ENCODE peak calls at places on chromosomes 12 and 14, in four cellular contexts. Z is lung, V is fibroblast of lung, X is A549. H is an unnamed sample.

GRCh38 chr12:39824505-39825198 is 205.0 kb upstream of the ABCD2 start:
- DNase-seq in Z (no peak), V (peak; percentile 26), X (no peak), H (no peak)

GRCh38 chr12:713281-713875 is 39.0 kb upstream of the WNK1 start:
- DNase-seq in Z (no peak), V (no peak), X (no peak), H (no peak)

GRCh38 chr14:101355284-101355683 is 206.0 kb upstream of the DIO3 start:
- DNase-seq in Z (peak; percentile 2), V (no peak), X (no peak), H (no peak)

GRCh38 chr14:80477388-80478160 is 266.3 kb upstream of the DIO2 start:
- DNase-seq in Z (no peak), V (peak; percentile 37), X (no peak), H (no peak)

GRCh38 chr12:48779869-48780268 is 9.0 kb downstream of the ADCY6 start:
- DNase-seq in Z (no peak), V (peak; percentile 61), X (no peak), H (no peak)

GRCh38 chr14:60249321-60250251 is 565 bp downstream of the PPM1A start:
- DNase-seq in Z (peak; percentile 71), V (peak; percentile 68), X (peak; percentile 63), H (peak; percentile 86)

GRCh38 chr14:89936654-89937185 is 17.8 kb downstream of the EFCAB11 start:
- DNase-seq in Z (no peak), V (no peak), X (no peak), H (no peak)

GRCh38 chr12:65025070-65025469 is 96.0 kb downstream of the WIF1 start:
- DNase-seq in Z (no peak), V (no peak), X (no peak), H (no peak)

GRCh38 chr12:5070090-5070489 is 26.4 kb downstream of the KCNA5 start:
- DNase-seq in Z (no peak), V (no peak), X (no peak), H (no peak)

GRCh38 chr14:61101803-61102548 is 120.9 kb downstream of the SLC38A6 start:
- DNase-seq in Z (no peak), V (peak; percentile 66), X (no peak), H (no peak)

GRCh38 chr12:56792678-56793077 is 29.6 kb downstream of the HSD17B6 start:
- DNase-seq in Z (no peak), V (no peak), X (no peak), H (no peak)

GRCh38 chr12:131381716-131382430 is 329.0 kb upstream of the SFSWAP start:
- DNase-seq in Z (no peak), V (no peak), X (no peak), H (no peak)

GRCh38 chr12:16857456-16857923 is 251.5 kb upstream of the LMO3 start:
- DNase-seq in Z (no peak), V (no peak), X (no peak), H (no peak)

GRCh38 chr14:69666698-69667211 is 55.4 kb downstream of the SUSD6 start:
- DNase-seq in Z (no peak), V (peak; percentile 15), X (peak; percentile 18), H (no peak)

GRCh38 chr14:63323148-63323547 is 4.4 kb upstream of the GPHB5 start:
- DNase-seq in Z (no peak), V (no peak), X (no peak), H (no peak)

GRCh38 chr12:5010130-5010529 is 33.5 kb upstream of the KCNA5 start:
- DNase-seq in Z (no peak), V (no peak), X (no peak), H (no peak)

GRCh38 chr14:32244404-32244803 is 41.3 kb upstream of the RNU6-8 start:
- DNase-seq in Z (no peak), V (peak; percentile 12), X (no peak), H (no peak)

GRCh38 chr14:69876848-69877306 is 2.3 kb upstream of the SMOC1 start:
- DNase-seq in Z (no peak), V (no peak), X (no peak), H (no peak)

GRCh38 chr12:104263580-104264358 is 39.8 kb upstream of the EID3 start:
- DNase-seq in Z (no peak), V (peak; percentile 37), X (no peak), H (no peak)

GRCh38 chr12:113961921-113962710 is 4.0 kb downstream of the RBM19 start:
- DNase-seq in Z (no peak), V (peak; percentile 35), X (no peak), H (no peak)

DNA sequence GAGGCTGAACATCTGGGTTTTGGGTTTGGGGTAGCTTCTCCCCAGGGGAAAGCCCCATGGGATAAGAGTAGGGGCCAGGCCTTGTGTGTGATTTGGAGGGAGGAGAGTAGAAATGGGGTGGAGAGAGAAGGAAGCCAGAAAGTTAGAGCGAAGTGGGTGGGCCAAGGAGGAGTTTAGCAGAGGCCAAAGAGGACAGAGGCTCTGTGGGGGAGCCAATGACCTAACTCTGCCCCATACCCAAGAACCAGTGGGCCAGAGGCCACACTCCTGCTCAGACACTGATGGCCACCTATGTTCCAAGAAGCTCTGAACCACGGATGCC is 9.3 kb downstream of the ZNF385A start:
- DNase-seq in Z (no peak), V (no peak), X (no peak), H (no peak)
- H3K4me1 ChIP-seq in Z (no peaks in the 10 kb centered on the region), V (peaks cover 13% of the 10 kb centered on the region), X (peaks cover 65% of the 10 kb centered on the region), H (no peaks in the 10 kb centered on the region)

GRCh38 chr12:66692170-66692569 is 13.3 kb upstream of the GRIP1 start:
- DNase-seq in Z (no peak), V (no peak), X (no peak), H (no peak)

GRCh38 chr12:66695130-66695529 is 16.3 kb upstream of the GRIP1 start:
- DNase-seq in Z (no peak), V (no peak), X (no peak), H (peak; percentile 57)

GRCh38 chr12:66692986-66693385 is 14.1 kb upstream of the GRIP1 start:
- DNase-seq in Z (no peak), V (no peak), X (no peak), H (no peak)

GRCh38 chr12:66693901-66694513 is 15.1 kb upstream of the GRIP1 start:
- DNase-seq in Z (no peak), V (peak; percentile 78), X (peak; percentile 48), H (no peak)

GRCh38 chr12:66694666-66695065 is 15.8 kb upstream of the GRIP1 start:
- DNase-seq in Z (no peak), V (no peak), X (no peak), H (no peak)
- H3K4me1 ChIP-seq in Z (peaks cover 3% of the 10 kb centered on the region), V (no peaks in the 10 kb centered on the region), X (no peaks in the 10 kb centered on the region), H (no peaks in the 10 kb centered on the region)

DNA sequence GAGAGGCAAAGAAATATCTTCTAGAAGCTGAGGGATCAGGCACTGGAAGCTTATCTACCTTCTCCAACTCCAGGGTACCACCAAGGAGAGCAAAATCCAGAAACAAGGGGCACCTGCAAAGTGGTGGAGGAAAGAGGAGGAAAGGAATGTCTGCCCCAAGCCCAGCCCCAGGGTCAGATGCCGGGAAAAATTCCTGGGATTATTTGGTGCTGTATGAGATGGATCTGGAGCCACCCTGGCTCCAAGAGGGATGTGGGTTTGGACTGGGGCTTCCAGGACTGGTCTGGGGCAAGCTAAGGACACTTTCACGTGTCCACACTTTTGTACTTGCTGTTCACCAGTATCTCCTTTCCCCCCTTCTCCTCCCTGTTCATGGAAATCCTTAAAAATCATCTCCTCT is 69.8 kb downstream of the DPF3 start:
- DNase-seq in Z (no peak), V (no peak), X (no peak), H (no peak)
- H3K4me1 ChIP-seq in Z (peaks cover 17% of the 10 kb centered on the region), V (no peaks in the 10 kb centered on the region), X (no peaks in the 10 kb centered on the region), H (no peaks in the 10 kb centered on the region)

GRCh38 chr12:6352198-6353173 is 10.6 kb upstream of the TNFRSF1A start:
- DNase-seq in Z (no peak), V (no peak), X (no peak), H (no peak)

GRCh38 chr12:6351622-6352021 is 9.7 kb upstream of the TNFRSF1A start:
- DNase-seq in Z (no peak), V (no peak), X (no peak), H (no peak)

GRCh38 chr12:6355491-6356373 is 13.9 kb upstream of the TNFRSF1A start:
- DNase-seq in Z (no peak), V (no peak), X (no peak), H (no peak)

GRCh38 chr12:6356374-6356820 is 14.5 kb upstream of the TNFRSF1A start:
- DNase-seq in Z (no peak), V (no peak), X (no peak), H (no peak)

DNA sequence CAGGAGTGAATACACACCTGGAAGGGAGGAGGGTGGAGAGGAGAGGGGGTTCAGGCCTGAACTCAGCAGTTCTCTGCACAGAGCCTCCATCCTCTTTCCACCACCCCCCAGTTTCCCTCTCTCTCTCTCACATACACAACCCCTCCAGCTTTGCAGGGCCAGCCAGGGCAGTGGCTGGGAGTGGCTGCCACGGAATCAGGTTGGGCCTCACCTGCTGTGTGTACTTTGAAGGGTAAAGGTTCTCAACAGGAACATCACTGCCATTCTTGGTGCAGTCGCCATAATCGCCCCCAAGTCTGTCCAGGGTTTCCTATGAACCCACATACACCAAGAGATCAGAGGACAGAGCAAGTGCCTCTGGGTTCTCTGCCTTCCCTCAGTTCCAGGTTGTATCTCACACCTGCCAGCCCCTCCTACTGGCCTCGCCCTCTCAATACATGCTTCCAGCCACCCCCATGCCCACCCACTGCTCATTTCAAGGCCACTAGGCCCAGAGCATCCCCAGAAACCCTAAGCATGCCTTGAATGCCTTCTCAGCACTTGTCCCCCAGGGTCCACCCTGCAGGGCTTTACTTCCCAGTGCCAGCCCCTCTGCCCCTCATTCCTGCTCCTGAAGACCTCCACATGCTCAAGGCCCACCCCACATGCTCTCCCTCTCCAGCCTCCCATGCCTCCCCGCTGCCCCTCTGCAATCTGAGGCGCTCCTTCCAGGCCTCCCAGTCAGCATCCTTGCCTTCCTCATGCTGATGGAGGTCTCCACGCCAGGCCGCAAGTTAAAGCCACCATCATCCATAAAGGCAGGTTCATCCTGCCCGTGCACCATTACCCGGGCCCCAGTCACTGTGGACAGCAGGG is 12.9 kb upstream of the TNFRSF1A start:
- DNase-seq in Z (no peak), V (no peak), X (no peak), H (no peak)
- H3K4me1 ChIP-seq in Z (no peaks in the 10 kb centered on the region), V (no peaks in the 10 kb centered on the region), X (no peaks in the 10 kb centered on the region), H (no peaks in the 10 kb centered on the region)

DNA sequence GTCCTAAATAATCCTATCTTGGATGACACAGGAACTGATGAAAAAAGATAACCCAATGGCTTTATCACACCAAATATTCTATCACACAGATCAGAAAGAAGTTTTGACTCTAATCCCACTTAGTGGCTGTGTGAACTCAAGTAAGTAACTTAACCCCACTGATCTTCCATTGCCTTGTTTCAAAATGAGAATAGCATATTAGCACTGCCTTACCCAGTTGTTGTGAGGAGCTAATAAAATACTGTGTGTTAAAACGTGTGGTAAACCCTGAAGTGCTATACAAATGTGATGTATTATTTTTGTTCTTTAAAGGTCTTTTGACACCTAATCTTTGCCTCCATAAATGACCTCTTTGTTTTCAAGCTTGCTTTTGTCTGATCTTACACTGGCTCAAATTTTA is 60.9 kb upstream of the ARID2 start:
- DNase-seq in Z (no peak), V (no peak), X (no peak), H (no peak)
- H3K4me1 ChIP-seq in Z (peaks cover 7% of the 10 kb centered on the region), V (peaks cover 4% of the 10 kb centered on the region), X (no peaks in the 10 kb centered on the region), H (no peaks in the 10 kb centered on the region)

GRCh38 chr12:123119808-123120207 is 31.1 kb downstream of the PITPNM2 start:
- DNase-seq in Z (no peak), V (no peak), X (no peak), H (no peak)
- H3K4me1 ChIP-seq in Z (peaks cover 14% of the 10 kb centered on the region), V (peaks cover 8% of the 10 kb centered on the region), X (peaks cover 37% of the 10 kb centered on the region), H (no peaks in the 10 kb centered on the region)

GRCh38 chr14:96507723-96508122 is 5.5 kb downstream of the PAPOLA start:
- DNase-seq in Z (no peak), V (no peak), X (no peak), H (no peak)
- H3K4me1 ChIP-seq in Z (peaks cover 33% of the 10 kb centered on the region), V (no peaks in the 10 kb centered on the region), X (peaks cover 63% of the 10 kb centered on the region), H (peaks cover 42% of the 10 kb centered on the region)

GRCh38 chr14:57245941-57246340 is 22.8 kb downstream of the EXOC5 start:
- DNase-seq in Z (no peak), V (no peak), X (no peak), H (no peak)
- H3K4me1 ChIP-seq in Z (peaks cover 2% of the 10 kb centered on the region), V (no peaks in the 10 kb centered on the region), X (peaks cover 28% of the 10 kb centered on the region), H (no peaks in the 10 kb centered on the region)